ENCODE peak calls at places on chromosome 22, in ten cellular contexts. Q is left lung; K is GM04504; N is stimulated activated CD4-positive, alpha-beta T cell treated with anti-CD3 and anti-CD28 coated beads, Interleukin-12 subunit alpha, Interleukin-12 subunit beta, amount 100 ng/mL, for 48 hours; U is fibroblast of pulmonary artery; G is KBM-7; Y is neuronal stem cell; P is adipocyte; J is retinal pigment epithelial cell; O is left ventricle myocardium superior. D is an unnamed sample.

GRCh38 chr22:42635531-42635930 is 4.9 kb downstream of the ATP5MGL start:
- DNase-seq in J (peak), Q (peak), G (no peak), K (peak), O (peak), U (peak), Y (no peak), N (no peak), P (peak), D (no peak)

GRCh38 chr22:35911877-35912276 is 116.7 kb downstream of the RBFOX2 start:
- DNase-seq in O (no peak), Y (no peak), J (no peak), G (no peak), P (no peak), N (no peak), K (no peak), Q (no peak), U (no peak), D (no peak)

GRCh38 chr22:35740616-35741015 is 22.9 kb downstream of the APOL5 start:
- DNase-seq in J (no peak), K (no peak), U (no peak), N (no peak), P (no peak), Q (no peak), G (no peak), Y (no peak), O (no peak), D (no peak)

GRCh38 chr22:26615149-26615548 is 2.7 kb downstream of the CRYBB1 start:
- DNase-seq in N (no peak), J (no peak), G (no peak), Y (no peak), P (no peak), U (no peak), Q (no peak), O (no peak), K (no peak), D (no peak)

GRCh38 chr22:44042822-44043221 is 18.7 kb downstream of the PARVB start:
- DNase-seq in U (no peak), Q (no peak), K (no peak), J (no peak), Y (no peak), O (no peak), N (no peak), G (no peak), P (peak), D (no peak)

GRCh38 chr22:26656896-26657851 is at the start of gene MIAT:
- DNase-seq in Q (peak), J (no peak), G (no peak), N (no peak), O (peak), P (peak), Y (peak), U (no peak), K (no peak), D (no peak)

GRCh38 chr22:37641251-37641949 is 1.9 kb downstream of the SH3BP1 start:
- DNase-seq in Q (no peak), G (no peak), P (no peak), O (no peak), U (no peak), N (no peak), Y (no peak), K (no peak), J (no peak), D (peak)

GRCh38 chr22:49719046-49719445 is 108.6 kb downstream of the BRD1 start:
- DNase-seq in J (no peak), P (no peak), G (no peak), U (no peak), K (no peak), Y (no peak), O (no peak), Q (no peak), N (no peak), D (no peak)

GRCh38 chr22:28999510-29000224 is 62.0 kb downstream of the C22orf31 start:
- DNase-seq in Q (no peak), Y (no peak), O (no peak), G (no peak), K (no peak), J (no peak), U (no peak), N (no peak), P (peak), D (no peak)

GRCh38 chr22:25564979-25565677 is 653 bp downstream of the GRK3 start:
- DNase-seq in N (peak), G (peak), Y (no peak), J (no peak), K (no peak), P (peak), U (no peak), O (peak), Q (peak), D (no peak)

GRCh38 chr22:23696326-23696851 is 5.6 kb downstream of the RGL4 start:
- DNase-seq in O (no peak), G (peak), Y (no peak), U (peak), K (no peak), P (no peak), Q (peak), N (peak), J (no peak), D (peak)

GRCh38 chr22:23542933-23543332 is 37.2 kb downstream of the IGLL1 start:
- DNase-seq in P (peak), U (peak), K (no peak), Y (no peak), O (no peak), J (peak), N (no peak), Q (no peak), G (no peak), D (no peak)

GRCh38 chr22:45682069-45682468 is 10.4 kb downstream of the ATXN10 start:
- DNase-seq in U (no peak), K (no peak), P (no peak), Y (no peak), O (no peak), Q (no peak), N (no peak), G (peak), J (no peak), D (no peak)

GRCh38 chr22:19693581-19693980 is 20.7 kb upstream of the SEPTIN5 start:
- DNase-seq in J (no peak), Q (no peak), U (no peak), P (no peak), Y (no peak), K (no peak), N (no peak), O (no peak), G (no peak), D (no peak)

GRCh38 chr22:38707346-38707745 is 1.6 kb downstream of the GTPBP1 start:
- DNase-seq in J (no peak), O (no peak), G (no peak), P (peak), Y (no peak), N (no peak), U (peak), Q (no peak), K (peak), D (no peak)

GRCh38 chr22:41197808-41198585 is 7.1 kb upstream of the L3MBTL2 start:
- DNase-seq in J (no peak), Y (no peak), U (no peak), K (no peak), P (peak), O (peak), Q (peak), G (peak), N (peak), D (no peak)

GRCh38 chr22:38569181-38569971 is 607 bp downstream of the DMC1 start:
- DNase-seq in P (no peak), G (no peak), Q (no peak), K (no peak), U (no peak), J (no peak), Y (no peak), O (peak), N (no peak), D (no peak)

GRCh38 chr22:44032126-44032730 is 8.1 kb downstream of the PARVB start:
- DNase-seq in Y (no peak), Q (no peak), P (no peak), O (no peak), G (no peak), U (no peak), K (no peak), J (no peak), N (no peak), D (no peak)

GRCh38 chr22:47450876-47451475 is 688.5 kb downstream of the TBC1D22A start:
- DNase-seq in O (no peak), N (no peak), Y (no peak), U (no peak), P (no peak), J (no peak), K (no peak), Q (no peak), G (no peak), D (no peak)

GRCh38 chr22:34645375-34645774 is 420.6 kb upstream of the ISX start:
- DNase-seq in K (no peak), J (no peak), Q (no peak), N (no peak), U (no peak), Y (no peak), P (no peak), O (no peak), G (no peak), D (no peak)

GRCh38 chr22:24060375-24060788 is 49.3 kb downstream of the CABIN1 start:
- DNase-seq in U (peak), P (peak), N (no peak), J (peak), K (peak), G (no peak), Q (no peak), Y (no peak), O (no peak), D (no peak)

GRCh38 chr22:27588273-27588672 is 213.3 kb downstream of the MN1 start:
- DNase-seq in O (no peak), J (no peak), G (no peak), U (no peak), N (no peak), Q (no peak), P (no peak), Y (no peak), K (no peak), D (no peak)

GRCh38 chr22:30970356-30970746 is 1.3 kb downstream of the TUG1 start:
- DNase-seq in N (no peak), Q (no peak), K (no peak), O (no peak), J (no peak), Y (no peak), U (no peak), P (peak), G (no peak), D (no peak)

GRCh38 chr22:48503876-48504275 is 1323.8 kb downstream of the BRD1 start:
- DNase-seq in K (no peak), Q (no peak), G (no peak), N (no peak), J (no peak), P (no peak), Y (no peak), O (peak), U (no peak), D (no peak)

GRCh38 chr22:33864723-33865130 is 55.5 kb downstream of the LARGE1 start:
- DNase-seq in Q (no peak), O (peak), J (no peak), G (no peak), P (peak), Y (no peak), U (peak), N (no peak), K (no peak), D (no peak)

GRCh38 chr22:48511211-48511610 is 1316.5 kb downstream of the BRD1 start:
- DNase-seq in Y (no peak), N (no peak), K (no peak), G (no peak), J (no peak), U (no peak), Q (no peak), O (no peak), P (no peak), D (no peak)

GRCh38 chr22:36300396-36301212 is 47.7 kb downstream of the APOL1 start:
- DNase-seq in U (no peak), O (no peak), N (no peak), K (no peak), J (no peak), Y (no peak), Q (no peak), G (no peak), P (no peak), D (no peak)

GRCh38 chr22:37126882-37127281 is 17.4 kb upstream of the TMPRSS6 start:
- DNase-seq in O (no peak), K (no peak), U (no peak), J (no peak), Y (no peak), G (peak), Q (no peak), N (no peak), P (no peak), D (no peak)

GRCh38 chr22:28907311-28908008 is 24.1 kb downstream of the ZNRF3 start:
- DNase-seq in K (no peak), Q (no peak), O (no peak), Y (no peak), P (no peak), J (no peak), U (no peak), G (no peak), N (peak), D (no peak)

GRCh38 chr22:49567894-49568750 is 259.6 kb downstream of the BRD1 start:
- DNase-seq in Y (no peak), G (no peak), J (no peak), O (peak), P (no peak), N (no peak), K (no peak), Q (peak), U (no peak), D (no peak)

GRCh38 chr22:26559961-26560575 is 29.9 kb downstream of the TPST2 start:
- DNase-seq in Y (no peak), G (no peak), N (no peak), K (no peak), O (no peak), J (no peak), U (no peak), Q (no peak), P (no peak), D (no peak)

GRCh38 chr22:18032455-18033101 is 8.2 kb upstream of the MICAL3 start:
- DNase-seq in U (peak), O (no peak), J (no peak), N (no peak), Y (no peak), Q (no peak), K (peak), G (no peak), P (peak), D (no peak)

GRCh38 chr22:24996420-24996952 is 44.0 kb downstream of the KIAA1671 start:
- DNase-seq in P (no peak), O (no peak), G (no peak), U (peak), Y (peak), K (no peak), Q (no peak), J (peak), N (no peak), D (no peak)

GRCh38 chr22:50305393-50305657 is 2.1 kb downstream of the PLXNB2 start:
- DNase-seq in O (no peak), P (no peak), G (no peak), N (no peak), K (no peak), Q (no peak), Y (no peak), J (no peak), U (no peak), D (no peak)

GRCh38 chr22:30893434-30894370 is 74.9 kb downstream of the MORC2 start:
- DNase-seq in J (no peak), Q (no peak), N (no peak), G (no peak), K (no peak), U (no peak), P (no peak), O (no peak), Y (no peak), D (no peak)

GRCh38 chr22:39738746-39739145 is 154.8 kb downstream of the ENTHD1 start:
- DNase-seq in G (no peak), Y (no peak), O (no peak), P (peak), N (no peak), J (peak), K (peak), U (peak), Q (no peak), D (no peak)

GRCh38 chr22:49735411-49736311 is 92.0 kb downstream of the BRD1 start:
- DNase-seq in J (no peak), G (peak), N (no peak), O (no peak), P (peak), K (no peak), U (peak), Y (peak), Q (peak), D (no peak)

GRCh38 chr22:36584666-36585065 is 55.7 kb upstream of the EIF3D start:
- DNase-seq in N (no peak), P (no peak), K (no peak), U (no peak), O (no peak), Y (no peak), G (no peak), J (no peak), Q (no peak), D (no peak)

GRCh38 chr22:45688606-45689080 is 17.0 kb downstream of the ATXN10 start:
- DNase-seq in U (peak), K (peak), N (no peak), P (peak), G (peak), Y (no peak), O (no peak), J (peak), Q (no peak), D (no peak)

D was measured in CD14-positive monocyte.